ENCODE peak calls at places on chromosomes 7 and 10, in four cellular contexts. I, D, L and R are unnamed samples.

GRCh38 chr10:132707776-132708171 is 78.2 kb downstream of the NKX6-2 start:
- DNase-seq in I (no peak), D (peak), L (no peak), R (peak)

GRCh38 chr7:135204876-135205275 is 6.5 kb downstream of the WDR91 start:
- DNase-seq in I (no peak), D (no peak), L (no peak), R (no peak)

GRCh38 chr10:120503695-120504094 is 46.7 kb downstream of the PLPP4 start:
- DNase-seq in I (no peak), D (no peak), L (no peak), R (no peak)

GRCh38 chr7:116399808-116400207 is 99.7 kb upstream of the CAV2 start:
- DNase-seq in I (no peak), D (no peak), L (no peak), R (no peak)

GRCh38 chr10:69048103-69048502 is 39.8 kb upstream of the SRGN start:
- DNase-seq in I (no peak), D (peak), L (no peak), R (peak)

GRCh38 chr10:61964949-61965693 is 63.6 kb downstream of the ARID5B start:
- DNase-seq in I (no peak), D (no peak), L (no peak), R (no peak)

GRCh38 chr10:43819464-43820225 is 171.0 kb upstream of the ZNF32 start:
- DNase-seq in I (no peak), D (no peak), L (no peak), R (no peak)

GRCh38 chr7:152313879-152314604 is 121.8 kb downstream of the KMT2C start:
- DNase-seq in I (no peak), D (no peak), L (peak), R (no peak)

GRCh38 chr7:130733866-130734524 is at the start of gene KLF14:
- DNase-seq in I (no peak), D (peak), L (peak), R (peak)

GRCh38 chr7:19404912-19405329 is 259.7 kb upstream of the FERD3L start:
- DNase-seq in I (no peak), D (no peak), L (peak), R (no peak)

GRCh38 chr10:77846718-77847311 is 79.7 kb downstream of the DLG5 start:
- DNase-seq in I (peak), D (peak), L (peak), R (peak)

GRCh38 chr7:87047-87446 is 105.3 kb upstream of the FAM20C start:
- DNase-seq in I (no peak), D (no peak), L (no peak), R (no peak)

GRCh38 chr10:106278385-106278784 is 886.1 kb downstream of the SORCS1 start:
- DNase-seq in I (no peak), D (no peak), L (no peak), R (no peak)

GRCh38 chr7:155729847-155730246 is 82.4 kb downstream of the SHH start:
- DNase-seq in I (no peak), D (no peak), L (no peak), R (no peak)

GRCh38 chr7:17044868-17045267 is 163.1 kb upstream of the AGR3 start:
- DNase-seq in I (no peak), D (no peak), L (no peak), R (no peak)

GRCh38 chr10:12597176-12597575 is 247.8 kb downstream of the CAMK1D start:
- DNase-seq in I (no peak), D (no peak), L (no peak), R (no peak)

GRCh38 chr10:22027666-22028238 is 24.2 kb upstream of the DNAJC1 start:
- DNase-seq in I (no peak), D (no peak), L (no peak), R (no peak)

GRCh38 chr7:32611700-32612099 is 116.4 kb downstream of the AVL9 start:
- DNase-seq in I (no peak), D (no peak), L (no peak), R (no peak)

GRCh38 chr7:137992738-137993394 is 9.0 kb downstream of the CREB3L2 start:
- DNase-seq in I (no peak), D (no peak), L (no peak), R (no peak)

GRCh38 chr7:56074371-56074791 is 10.3 kb downstream of the SUMF2 start:
- DNase-seq in I (peak), D (peak), L (no peak), R (peak)

GRCh38 chr10:104300002-104300735 is 31.2 kb downstream of the GSTO2 start:
- DNase-seq in I (no peak), D (no peak), L (no peak), R (no peak)

GRCh38 chr7:79063019-79063698 is 390.3 kb downstream of the MAGI2 start:
- DNase-seq in I (no peak), D (no peak), L (no peak), R (no peak)

GRCh38 chr7:17236603-17237002 is 61.8 kb upstream of the AHR start:
- DNase-seq in I (no peak), D (no peak), L (no peak), R (no peak)

GRCh38 chr10:100827819-100828743 is 82.7 kb downstream of the PAX2 start:
- DNase-seq in I (no peak), D (no peak), L (no peak), R (no peak)
- TF ChIP-seq CTCF in I (no peak), D (no peak), L (no peak), R (peak)

GRCh38 chr10:27504007-27504890 is at the start of gene RAB18:
- DNase-seq in I (peak), D (peak), L (peak), R (peak)
- TF ChIP-seq CTCF in I (peak), D (no peak), L (no peak), R (no peak)

GRCh38 chr7:80661729-80662128 is 23.3 kb downstream of the CD36 start:
- DNase-seq in I (no peak), D (no peak), L (no peak), R (no peak)
- TF ChIP-seq CTCF in I (peak), D (peak), L (peak), R (no peak)

GRCh38 chr7:42091461-42092229 is 145.4 kb downstream of the GLI3 start:
- DNase-seq in I (no peak), D (peak), L (no peak), R (no peak)
- TF ChIP-seq CTCF in I (no peak), D (no peak), L (no peak), R (no peak)